ENCODE peak calls at places on chromosomes 2 and 18, in six cellular contexts. One of them, this sample, is unnamed. For H3K4me1, the result is how much of the 10 kb centered on the place peaks cover.

GRCh38 chr2:233821709-233822100 is 32.6 kb downstream of the HJURP start:
- DNase-seq in astrocyte: no peak
- DNase-seq in thoracic aorta: no peak
- DNase-seq in left lung: no peak
- DNase-seq in psoas muscle: no peak
- DNase-seq in neural progenitor cell: no peak
- DNase-seq in this sample: no peak

GRCh38 chr2:240925191-240925575 is 19.0 kb downstream of the CROCC2 start:
- DNase-seq in neural progenitor cell: no peak
- DNase-seq in astrocyte: no peak
- DNase-seq in thoracic aorta: no peak
- DNase-seq in left lung: peak
- DNase-seq in psoas muscle: peak
- DNase-seq in this sample: no peak

GRCh38 chr2:231535961-231536360 is 5.7 kb upstream of the NMUR1 start:
- DNase-seq in neural progenitor cell: no peak
- DNase-seq in astrocyte: no peak
- DNase-seq in left lung: no peak
- DNase-seq in psoas muscle: peak
- DNase-seq in thoracic aorta: no peak
- DNase-seq in this sample: no peak

GRCh38 chr2:27376866-27377617 is 3.5 kb downstream of the ZNF513 start:
- DNase-seq in left lung: no peak
- DNase-seq in thoracic aorta: no peak
- DNase-seq in psoas muscle: no peak
- DNase-seq in astrocyte: no peak
- DNase-seq in neural progenitor cell: no peak
- DNase-seq in this sample: no peak

GRCh38 chr2:1884933-1885580 is 140.7 kb upstream of the PXDN start:
- DNase-seq in neural progenitor cell: no peak
- DNase-seq in astrocyte: peak
- DNase-seq in psoas muscle: no peak
- DNase-seq in left lung: no peak
- DNase-seq in thoracic aorta: peak
- DNase-seq in this sample: no peak

GRCh38 chr2:207252979-207253640 is 87.4 kb upstream of the KLF7 start:
- DNase-seq in astrocyte: peak
- DNase-seq in neural progenitor cell: no peak
- DNase-seq in left lung: no peak
- DNase-seq in psoas muscle: no peak
- DNase-seq in thoracic aorta: no peak
- DNase-seq in this sample: no peak

GRCh38 chr18:9803698-9804516 is 81.9 kb upstream of the TXNDC2 start:
- DNase-seq in thoracic aorta: no peak
- DNase-seq in neural progenitor cell: peak
- DNase-seq in astrocyte: no peak
- DNase-seq in psoas muscle: peak
- DNase-seq in left lung: no peak
- DNase-seq in this sample: peak

GRCh38 chr2:240595381-240596079 is 9.0 kb downstream of the CAPN10 start:
- DNase-seq in astrocyte: no peak
- DNase-seq in thoracic aorta: no peak
- DNase-seq in left lung: peak
- DNase-seq in neural progenitor cell: peak
- DNase-seq in psoas muscle: peak
- DNase-seq in this sample: peak

GRCh38 chr18:13416208-13416607 is 197.6 kb downstream of the LDLRAD4 start:
- DNase-seq in psoas muscle: no peak
- DNase-seq in astrocyte: no peak
- DNase-seq in thoracic aorta: no peak
- DNase-seq in left lung: no peak
- DNase-seq in neural progenitor cell: no peak
- DNase-seq in this sample: no peak

DNA sequence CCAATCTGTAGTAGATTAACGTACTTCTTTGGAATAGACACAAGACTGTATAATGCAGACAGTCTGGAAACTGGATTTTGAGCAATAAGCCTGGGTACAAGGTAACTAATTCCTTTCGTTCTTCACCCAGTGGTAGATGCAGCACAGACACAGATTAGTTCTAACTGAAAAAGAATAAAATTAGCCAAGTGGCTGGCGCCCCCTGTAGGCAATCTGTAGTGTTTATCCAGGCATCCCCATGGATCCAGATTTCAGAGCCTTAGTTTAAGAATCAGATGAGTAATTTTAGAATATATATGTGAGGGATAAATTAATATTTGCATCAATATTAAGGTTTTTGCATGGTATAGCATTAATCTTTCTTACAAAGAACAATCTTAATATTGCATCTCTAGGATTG is 563.9 kb downstream of the DCC start:
- DNase-seq in neural progenitor cell: peak
- DNase-seq in psoas muscle: no peak
- DNase-seq in left lung: no peak
- DNase-seq in thoracic aorta: no peak
- DNase-seq in astrocyte: no peak
- DNase-seq in this sample: peak
- TF ChIP-seq CTCF in neural progenitor cell: peak
- TF ChIP-seq CTCF in psoas muscle: peak
- TF ChIP-seq CTCF in left lung: peak
- TF ChIP-seq CTCF in thoracic aorta: no peak
- TF ChIP-seq CTCF in astrocyte: peak
- TF ChIP-seq CTCF in this sample: peak

GRCh38 chr2:144471316-144472045 is 48.4 kb downstream of the ZEB2 start:
- DNase-seq in psoas muscle: no peak
- DNase-seq in neural progenitor cell: peak
- DNase-seq in thoracic aorta: no peak
- DNase-seq in astrocyte: no peak
- DNase-seq in left lung: no peak
- DNase-seq in this sample: no peak

GRCh38 chr2:144472046-144472412 is 47.9 kb downstream of the ZEB2 start:
- DNase-seq in psoas muscle: no peak
- DNase-seq in neural progenitor cell: no peak
- DNase-seq in astrocyte: no peak
- DNase-seq in left lung: no peak
- DNase-seq in thoracic aorta: no peak
- DNase-seq in this sample: no peak

GRCh38 chr2:144469788-144470187 is 50.1 kb downstream of the ZEB2 start:
- DNase-seq in neural progenitor cell: no peak
- DNase-seq in thoracic aorta: no peak
- DNase-seq in left lung: no peak
- DNase-seq in astrocyte: no peak
- DNase-seq in psoas muscle: no peak
- DNase-seq in this sample: no peak

GRCh38 chr2:144470334-144470733 is 49.6 kb downstream of the ZEB2 start:
- DNase-seq in thoracic aorta: no peak
- DNase-seq in astrocyte: no peak
- DNase-seq in left lung: no peak
- DNase-seq in psoas muscle: no peak
- DNase-seq in neural progenitor cell: no peak
- DNase-seq in this sample: no peak

GRCh38 chr2:144470819-144471218 is 49.1 kb downstream of the ZEB2 start:
- DNase-seq in thoracic aorta: no peak
- DNase-seq in psoas muscle: no peak
- DNase-seq in astrocyte: peak
- DNase-seq in left lung: no peak
- DNase-seq in neural progenitor cell: no peak
- DNase-seq in this sample: no peak
- H3K4me1 ChIP-seq in thoracic aorta: under half
- H3K4me1 ChIP-seq in psoas muscle: under half
- H3K4me1 ChIP-seq in astrocyte: under half
- H3K4me1 ChIP-seq in left lung: under half
- H3K4me1 ChIP-seq in neural progenitor cell: half or more
- H3K4me1 ChIP-seq in this sample: under half

DNA sequence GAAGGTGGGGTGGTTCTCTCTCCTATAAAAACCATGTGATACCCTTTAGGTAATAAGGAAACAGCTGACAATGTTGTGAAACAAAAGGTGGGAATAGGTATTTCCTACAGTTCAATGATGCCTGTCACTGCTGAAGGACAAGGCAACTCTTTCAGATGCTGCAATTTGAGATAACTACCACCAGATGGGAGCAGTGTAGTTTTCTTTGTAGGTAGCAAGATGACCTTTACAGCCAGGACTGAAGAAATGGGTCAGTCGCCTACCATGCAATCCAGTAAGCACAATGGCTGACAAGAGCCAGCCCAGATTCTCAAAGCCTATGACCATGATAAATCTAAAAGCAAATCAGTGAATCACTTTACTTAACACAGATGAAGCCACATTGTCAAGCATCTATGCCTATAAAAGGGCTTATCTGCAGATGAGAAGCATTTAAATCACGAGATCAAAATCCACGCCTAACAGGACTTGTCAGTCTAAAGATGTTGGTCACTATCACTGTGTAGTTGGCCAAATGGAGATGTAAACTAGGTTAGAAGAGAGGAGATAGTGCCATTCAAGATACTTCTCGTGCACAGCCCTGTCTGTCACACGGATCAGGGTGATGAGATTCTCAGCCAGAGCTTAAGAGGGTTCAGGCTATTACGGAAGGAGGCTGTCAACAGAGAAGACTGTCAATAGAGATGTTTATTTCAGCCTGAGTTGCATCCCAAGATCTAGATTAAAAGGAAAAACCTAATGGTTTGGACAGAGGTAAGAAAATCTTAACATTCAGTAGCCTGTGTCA is 83.7 kb downstream of the AAK1 start:
- DNase-seq in astrocyte: peak
- DNase-seq in left lung: no peak
- DNase-seq in neural progenitor cell: peak
- DNase-seq in psoas muscle: no peak
- DNase-seq in thoracic aorta: no peak
- DNase-seq in this sample: peak
- H3K27ac ChIP-seq in astrocyte: no peak
- H3K27ac ChIP-seq in left lung: no peak
- H3K27ac ChIP-seq in neural progenitor cell: no peak
- H3K27ac ChIP-seq in psoas muscle: peak
- H3K27ac ChIP-seq in thoracic aorta: no peak
- H3K27ac ChIP-seq in this sample: peak

GRCh38 chr2:238287702-238288649 is at the start of gene PER2:
- DNase-seq in thoracic aorta: peak
- DNase-seq in left lung: peak
- DNase-seq in psoas muscle: peak
- DNase-seq in neural progenitor cell: peak
- DNase-seq in astrocyte: peak
- DNase-seq in this sample: peak
- TF ChIP-seq CTCF in thoracic aorta: peak
- TF ChIP-seq CTCF in left lung: no peak
- TF ChIP-seq CTCF in psoas muscle: no peak
- TF ChIP-seq CTCF in neural progenitor cell: peak
- TF ChIP-seq CTCF in astrocyte: no peak
- TF ChIP-seq CTCF in this sample: peak

DNA sequence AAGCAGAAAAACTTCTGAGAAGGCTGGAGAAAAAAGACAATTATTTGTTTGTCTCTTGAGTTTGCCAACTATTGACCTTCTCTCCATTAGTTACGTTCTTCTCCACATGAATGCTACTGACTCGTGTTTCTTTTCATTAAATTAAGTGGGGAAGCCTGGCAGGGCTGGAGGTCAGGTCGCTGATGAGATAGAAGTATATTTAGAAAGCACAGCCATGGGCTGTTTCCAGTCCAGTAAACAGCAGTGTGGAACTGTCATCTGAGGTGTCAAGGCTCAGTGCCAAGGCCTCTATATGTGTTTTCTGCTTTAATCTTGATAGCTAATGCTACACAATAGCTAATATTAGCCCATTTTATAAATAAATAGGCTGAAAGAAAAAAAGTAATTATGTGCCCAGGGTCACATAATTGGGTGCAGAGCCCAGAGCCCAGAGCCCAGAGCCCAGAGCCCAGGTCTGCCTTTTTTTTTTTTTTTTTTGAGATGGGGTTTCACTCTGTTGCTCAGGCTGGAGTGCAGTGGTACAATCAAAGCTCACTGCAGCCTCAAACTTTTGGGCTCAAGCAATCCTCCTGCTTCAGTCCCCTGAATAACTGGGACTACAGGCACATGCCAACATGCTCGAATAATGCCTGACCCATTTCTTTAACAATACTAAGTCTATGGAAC is 6.3 kb downstream of the MSGN1 start:
- DNase-seq in psoas muscle: no peak
- DNase-seq in astrocyte: no peak
- DNase-seq in neural progenitor cell: no peak
- DNase-seq in left lung: no peak
- DNase-seq in thoracic aorta: no peak
- DNase-seq in this sample: no peak
- H3K4me1 ChIP-seq in psoas muscle: under half
- H3K4me1 ChIP-seq in astrocyte: under half
- H3K4me1 ChIP-seq in neural progenitor cell: under half
- H3K4me1 ChIP-seq in left lung: under half
- H3K4me1 ChIP-seq in thoracic aorta: under half
- H3K4me1 ChIP-seq in this sample: under half

DNA sequence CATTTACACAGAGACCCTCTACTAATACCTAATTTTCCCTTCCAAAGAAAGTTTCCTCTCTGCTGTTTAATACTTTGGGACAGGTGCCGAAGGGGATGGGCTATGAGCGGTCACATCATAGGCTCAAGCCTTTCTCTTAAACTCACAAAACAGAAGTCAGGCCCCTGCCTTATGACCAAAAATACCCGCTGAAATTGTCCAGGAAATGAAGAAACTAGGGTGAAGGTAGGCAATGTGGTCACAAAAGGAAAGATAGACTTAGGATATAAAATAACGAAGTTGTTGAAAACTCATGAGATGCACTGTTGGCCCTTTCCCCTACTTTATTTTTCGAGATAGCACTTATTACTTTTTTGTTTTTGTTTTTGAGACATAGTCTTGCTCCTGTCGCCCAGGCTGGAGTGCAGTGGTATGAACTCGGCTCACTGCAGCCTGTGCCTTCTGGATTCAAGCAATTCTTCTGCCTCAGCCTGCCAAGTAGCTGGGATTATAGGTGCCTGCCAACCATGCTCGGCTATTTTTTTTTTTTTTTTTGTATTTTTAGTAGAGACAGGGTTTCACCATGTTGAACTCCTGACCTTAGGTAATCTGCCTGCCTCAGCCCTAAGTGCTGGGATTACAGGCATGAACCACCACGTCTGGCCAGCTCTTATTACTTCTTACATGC is 16.3 kb downstream of the SLC8A1 start:
- DNase-seq in neural progenitor cell: no peak
- DNase-seq in thoracic aorta: no peak
- DNase-seq in left lung: no peak
- DNase-seq in astrocyte: no peak
- DNase-seq in psoas muscle: no peak
- DNase-seq in this sample: no peak
- H3K27ac ChIP-seq in neural progenitor cell: no peak
- H3K27ac ChIP-seq in thoracic aorta: peak
- H3K27ac ChIP-seq in left lung: peak
- H3K27ac ChIP-seq in astrocyte: peak
- H3K27ac ChIP-seq in psoas muscle: no peak
- H3K27ac ChIP-seq in this sample: peak

GRCh38 chr2:163132850-163133249 is 294.3 kb upstream of the KCNH7 start:
- DNase-seq in thoracic aorta: no peak
- DNase-seq in astrocyte: peak
- DNase-seq in left lung: no peak
- DNase-seq in psoas muscle: no peak
- DNase-seq in neural progenitor cell: no peak
- DNase-seq in this sample: peak
- TF ChIP-seq CTCF in thoracic aorta: no peak
- TF ChIP-seq CTCF in astrocyte: peak
- TF ChIP-seq CTCF in left lung: no peak
- TF ChIP-seq CTCF in psoas muscle: no peak
- TF ChIP-seq CTCF in neural progenitor cell: peak
- TF ChIP-seq CTCF in this sample: peak

GRCh38 chr2:65392609-65393008 is 39.8 kb downstream of the SPRED2 start:
- DNase-seq in psoas muscle: no peak
- DNase-seq in thoracic aorta: no peak
- DNase-seq in left lung: no peak
- DNase-seq in neural progenitor cell: no peak
- DNase-seq in astrocyte: no peak
- DNase-seq in this sample: no peak
- H3K4me1 ChIP-seq in psoas muscle: under half
- H3K4me1 ChIP-seq in thoracic aorta: under half
- H3K4me1 ChIP-seq in left lung: under half
- H3K4me1 ChIP-seq in neural progenitor cell: under half
- H3K4me1 ChIP-seq in astrocyte: under half
- H3K4me1 ChIP-seq in this sample: under half